ENCODE peak calls at places on chromosomes 1 and 21, in four cellular contexts. K is adrenal gland, L is lower leg skin, P is NB4. G is an unnamed sample.

GRCh38 chr1:67616394-67616985 is 68.5 kb upstream of the GADD45A start:
- DNase-seq in K (no peak), L (no peak), P (no peak), G (no peak)

GRCh38 chr21:37319551-37319950 is 47.0 kb upstream of the DYRK1A start:
- DNase-seq in K (no peak), L (no peak), P (no peak), G (no peak)

GRCh38 chr1:90295534-90295933 is 300.6 kb downstream of the ZNF326 start:
- DNase-seq in K (no peak), L (no peak), P (no peak), G (no peak)

GRCh38 chr1:184425449-184426277 is 38.8 kb downstream of the C1orf21 start:
- DNase-seq in K (peak), L (no peak), P (no peak), G (no peak)

GRCh38 chr21:25133939-25134338 is 473.3 kb downstream of the MRPL39 start:
- DNase-seq in K (no peak), L (no peak), P (no peak), G (no peak)

GRCh38 chr1:24308365-24309015 is 10.7 kb upstream of the GRHL3 start:
- DNase-seq in K (no peak), L (peak), P (no peak), G (no peak)

GRCh38 chr1:202113690-202114300 is 8.9 kb upstream of the GPR37L1 start:
- DNase-seq in K (no peak), L (no peak), P (no peak), G (no peak)

GRCh38 chr1:58573705-58574591 is 3.1 kb downstream of the TACSTD2 start:
- DNase-seq in K (no peak), L (no peak), P (no peak), G (no peak)

GRCh38 chr1:225603538-225604354 is 49.2 kb downstream of the ENAH start:
- DNase-seq in K (no peak), L (no peak), P (peak), G (no peak)

GRCh38 chr1:218463194-218464156 is 118.3 kb downstream of the TGFB2 start:
- DNase-seq in K (peak), L (peak), P (peak), G (no peak)

GRCh38 chr1:116246174-116246573 is 126.9 kb upstream of the ATP1A1 start:
- DNase-seq in K (no peak), L (no peak), P (no peak), G (no peak)

GRCh38 chr1:19765623-19766022 is 34.1 kb downstream of the TMCO4 start:
- DNase-seq in K (peak), L (no peak), P (no peak), G (no peak)

GRCh38 chr21:34017127-34017961 is 56.0 kb upstream of the MRPS6 start:
- DNase-seq in K (no peak), L (no peak), P (no peak), G (no peak)

GRCh38 chr21:34679056-34679455 is 10.3 kb downstream of the CLIC6 start:
- DNase-seq in K (no peak), L (no peak), P (no peak), G (no peak)

GRCh38 chr1:42186172-42186571 is 21.6 kb upstream of the GUCA2A start:
- DNase-seq in K (no peak), L (no peak), P (no peak), G (no peak)

GRCh38 chr1:246608616-246609376 is 42.5 kb downstream of the CNST start:
- DNase-seq in K (peak), L (peak), P (peak), G (peak)

GRCh38 chr1:248243204-248243603 is 12.0 kb downstream of the OR2M4 start:
- DNase-seq in K (peak), L (no peak), P (peak), G (peak)

GRCh38 chr1:162605225-162605927 is 26.9 kb upstream of the DDR2 start:
- DNase-seq in K (no peak), L (no peak), P (no peak), G (no peak)

GRCh38 chr1:52551476-52552235 is 1.2 kb downstream of the TUT4 start:
- DNase-seq in K (peak), L (no peak), P (peak), G (peak)

GRCh38 chr1:243250102-243250501 is 5.0 kb downstream of the CEP170 start:
- DNase-seq in K (no peak), L (no peak), P (no peak), G (no peak)

GRCh38 chr1:235990376-235990795 is 74.5 kb downstream of the NID1 start:
- DNase-seq in K (no peak), L (no peak), P (no peak), G (no peak)

GRCh38 chr1:200242379-200243041 is 167.3 kb downstream of the ZNF281 start:
- DNase-seq in K (peak), L (no peak), P (peak), G (no peak)

GRCh38 chr1:81517987-81518386 is 282.7 kb upstream of the ADGRL2 start:
- DNase-seq in K (no peak), L (no peak), P (no peak), G (no peak)

GRCh38 chr21:24150753-24151152 is 1456.5 kb downstream of the MRPL39 start:
- DNase-seq in K (no peak), L (no peak), P (no peak), G (no peak)

GRCh38 chr1:162284206-162284955 is 92.3 kb downstream of the SPATA46 start:
- DNase-seq in K (peak), L (no peak), P (no peak), G (peak)

GRCh38 chr21:38500073-38500472 is 1.8 kb upstream of the ERG start:
- DNase-seq in K (no peak), L (no peak), P (no peak), G (no peak)

GRCh38 chr21:38910390-38911008 is 104.8 kb downstream of the ETS2 start:
- DNase-seq in K (peak), L (no peak), P (no peak), G (no peak)

GRCh38 chr1:153100241-153100640 is 5.9 kb upstream of the SPRR2E start:
- DNase-seq in K (no peak), L (no peak), P (no peak), G (no peak)

GRCh38 chr1:53585116-53585515 is 125.9 kb downstream of the DMRTB1 start:
- DNase-seq in K (peak), L (peak), P (peak), G (no peak)

DNA sequence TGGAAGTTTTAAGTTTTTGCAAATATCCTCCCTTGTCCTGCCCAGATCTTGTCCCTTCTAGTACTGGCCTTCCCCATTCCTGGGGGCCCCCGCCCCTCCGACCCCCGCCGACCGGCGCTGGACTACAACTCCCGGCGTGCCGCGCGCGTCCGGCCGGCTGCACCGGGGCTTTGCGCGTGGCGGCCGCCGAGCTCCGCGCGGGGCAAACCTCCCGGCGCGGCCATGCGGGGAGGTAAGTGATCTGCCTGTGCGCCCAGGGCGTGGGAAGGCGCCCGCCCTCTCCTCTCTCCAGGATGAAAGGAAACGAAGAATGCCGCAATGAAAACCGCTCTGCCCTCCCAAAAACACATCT is 3.2 kb upstream of the SAMD13 start:
- DNase-seq in K (peak), L (peak), P (peak), G (peak)
- TF ChIP-seq POLR2A in K (peak), L (no peak), P (peak), G (peak)

GRCh38 chr1:16013908-16014258 is 4.0 kb downstream of the HSPB7 start:
- DNase-seq in K (no peak), L (no peak), P (no peak), G (no peak)

GRCh38 chr1:16012590-16013219 is 5.1 kb downstream of the HSPB7 start:
- DNase-seq in K (peak), L (no peak), P (peak), G (peak)

GRCh38 chr1:16011936-16012589 is 5.8 kb downstream of the HSPB7 start:
- DNase-seq in K (no peak), L (no peak), P (no peak), G (no peak)

GRCh38 chr1:16014509-16015482 is 3.0 kb downstream of the HSPB7 start:
- DNase-seq in K (peak), L (peak), P (no peak), G (no peak)

GRCh38 chr1:16013220-16013907 is 4.5 kb downstream of the HSPB7 start:
- DNase-seq in K (peak), L (peak), P (peak), G (peak)
- TF ChIP-seq POLR2A in K (peak), L (no peak), P (no peak), G (no peak)

DNA sequence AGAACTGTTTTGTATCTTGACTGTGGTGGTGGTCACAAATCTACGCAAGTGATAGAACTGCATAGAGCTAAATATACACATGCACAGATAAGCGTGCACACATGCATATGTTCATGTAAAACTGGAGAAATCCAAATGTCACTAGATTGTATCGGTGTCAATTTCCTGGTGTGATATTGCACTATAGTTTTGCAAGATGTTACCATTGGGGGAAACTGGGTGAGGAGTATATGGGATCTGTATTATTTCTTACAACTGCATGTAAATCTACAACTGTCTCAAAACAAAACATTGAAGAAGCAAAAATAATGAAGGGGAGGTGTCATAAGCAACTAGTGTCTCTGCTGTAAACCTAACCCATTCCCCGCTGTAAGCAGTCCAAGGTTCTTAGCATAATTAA is 30.2 kb downstream of the FAM163A start:
- DNase-seq in K (no peak), L (no peak), P (no peak), G (no peak)
- TF ChIP-seq POLR2A in K (no peak), L (no peak), P (no peak), G (no peak)

GRCh38 chr1:65067491-65068201 is 80.4 kb upstream of the AK4 start:
- DNase-seq in K (peak), L (peak), P (peak), G (peak)
- TF ChIP-seq POLR2A in K (peak), L (no peak), P (peak), G (peak)

GRCh38 chr1:204075890-204076837 is 3.2 kb downstream of the SOX13 start:
- DNase-seq in K (no peak), L (no peak), P (no peak), G (no peak)

GRCh38 chr1:204072951-204073836 is at the start of gene SOX13:
- DNase-seq in K (peak), L (peak), P (peak), G (peak)

GRCh38 chr1:204073837-204074273 is 940 bp downstream of the SOX13 start:
- DNase-seq in K (no peak), L (no peak), P (no peak), G (no peak)

GRCh38 chr1:204075116-204075636 is 2.3 kb downstream of the SOX13 start:
- DNase-seq in K (peak), L (no peak), P (no peak), G (no peak)

GRCh38 chr1:204074274-204075115 is 1.6 kb downstream of the SOX13 start:
- DNase-seq in K (peak), L (peak), P (no peak), G (no peak)
- TF ChIP-seq POLR2A in K (peak), L (no peak), P (no peak), G (no peak)

GRCh38 chr1:91402023-91402422 is 2.6 kb downstream of the HFM1 start:
- DNase-seq in K (no peak), L (no peak), P (peak), G (peak)

GRCh38 chr1:91400133-91400725 is 4.4 kb downstream of the HFM1 start:
- DNase-seq in K (no peak), L (no peak), P (no peak), G (no peak)

GRCh38 chr1:91406773-91407389 is 2.2 kb upstream of the HFM1 start:
- DNase-seq in K (no peak), L (no peak), P (peak), G (no peak)

DNA sequence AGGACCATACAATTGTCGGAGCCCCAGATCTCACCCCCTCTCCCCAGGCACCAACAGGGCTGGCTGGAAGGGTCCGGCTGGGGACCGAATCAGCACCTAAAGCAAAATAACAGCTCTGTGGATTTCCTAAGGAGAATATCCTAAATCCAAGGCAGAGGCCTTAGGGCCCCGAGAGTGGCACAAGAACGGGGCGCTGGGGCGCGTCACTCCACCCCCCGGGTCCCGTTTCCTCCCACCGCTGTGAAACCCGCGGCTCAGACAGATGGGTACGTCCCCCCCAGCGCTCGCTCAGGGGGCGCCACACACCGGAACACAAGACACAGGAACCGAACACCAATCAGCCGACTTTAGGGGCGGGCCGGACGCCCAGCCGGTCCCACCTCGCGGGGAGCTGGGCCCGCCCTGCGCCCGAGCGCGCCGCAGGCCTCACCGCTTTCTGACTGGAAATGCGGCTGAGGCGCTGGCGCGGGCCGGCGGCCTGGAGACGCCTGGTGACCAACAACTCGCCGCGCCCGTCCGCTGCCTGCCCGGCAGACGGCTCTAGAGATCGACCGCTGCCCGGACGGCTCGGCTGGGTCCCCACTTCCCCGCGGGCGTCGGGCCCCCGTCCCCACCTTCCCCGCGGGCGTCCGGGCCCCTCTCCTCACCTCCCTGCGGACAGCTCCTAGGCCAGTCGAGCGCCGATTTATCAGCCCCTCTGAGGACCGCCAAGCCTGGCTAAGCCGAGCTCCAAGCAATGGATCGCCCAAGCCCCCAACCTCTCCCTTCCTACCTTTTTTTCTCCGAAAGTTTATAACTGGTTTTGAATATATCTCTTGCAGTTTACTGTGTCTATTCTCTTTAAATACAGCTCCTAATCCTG is at the start of gene HFM1:
- DNase-seq in K (peak), L (peak), P (peak), G (peak)
- TF ChIP-seq POLR2A in K (peak), L (no peak), P (peak), G (peak)

GRCh38 chr1:99766378-99766800 is at the start of gene FRRS1:
- DNase-seq in K (peak), L (peak), P (peak), G (peak)
- TF ChIP-seq POLR2A in K (peak), L (no peak), P (peak), G (peak)

GRCh38 chr1:228360533-228361313 is 45.9 kb downstream of the TRIM11 start:
- DNase-seq in K (peak), L (peak), P (no peak), G (no peak)
- TF ChIP-seq POLR2A in K (peak), L (no peak), P (no peak), G (no peak)

GRCh38 chr1:234756857-234757256 is 146.9 kb upstream of the IRF2BP2 start:
- DNase-seq in K (no peak), L (no peak), P (no peak), G (no peak)

GRCh38 chr1:234752927-234753326 is 142.9 kb upstream of the IRF2BP2 start:
- DNase-seq in K (no peak), L (no peak), P (no peak), G (no peak)

GRCh38 chr1:234753979-234754378 is 144.0 kb upstream of the IRF2BP2 start:
- DNase-seq in K (no peak), L (no peak), P (no peak), G (peak)

GRCh38 chr1:234756066-234756783 is 146.2 kb upstream of the IRF2BP2 start:
- DNase-seq in K (no peak), L (no peak), P (peak), G (no peak)

GRCh38 chr1:234755449-234755863 is 145.5 kb upstream of the IRF2BP2 start:
- DNase-seq in K (peak), L (peak), P (peak), G (peak)
- TF ChIP-seq POLR2A in K (no peak), L (no peak), P (no peak), G (peak)

DNA sequence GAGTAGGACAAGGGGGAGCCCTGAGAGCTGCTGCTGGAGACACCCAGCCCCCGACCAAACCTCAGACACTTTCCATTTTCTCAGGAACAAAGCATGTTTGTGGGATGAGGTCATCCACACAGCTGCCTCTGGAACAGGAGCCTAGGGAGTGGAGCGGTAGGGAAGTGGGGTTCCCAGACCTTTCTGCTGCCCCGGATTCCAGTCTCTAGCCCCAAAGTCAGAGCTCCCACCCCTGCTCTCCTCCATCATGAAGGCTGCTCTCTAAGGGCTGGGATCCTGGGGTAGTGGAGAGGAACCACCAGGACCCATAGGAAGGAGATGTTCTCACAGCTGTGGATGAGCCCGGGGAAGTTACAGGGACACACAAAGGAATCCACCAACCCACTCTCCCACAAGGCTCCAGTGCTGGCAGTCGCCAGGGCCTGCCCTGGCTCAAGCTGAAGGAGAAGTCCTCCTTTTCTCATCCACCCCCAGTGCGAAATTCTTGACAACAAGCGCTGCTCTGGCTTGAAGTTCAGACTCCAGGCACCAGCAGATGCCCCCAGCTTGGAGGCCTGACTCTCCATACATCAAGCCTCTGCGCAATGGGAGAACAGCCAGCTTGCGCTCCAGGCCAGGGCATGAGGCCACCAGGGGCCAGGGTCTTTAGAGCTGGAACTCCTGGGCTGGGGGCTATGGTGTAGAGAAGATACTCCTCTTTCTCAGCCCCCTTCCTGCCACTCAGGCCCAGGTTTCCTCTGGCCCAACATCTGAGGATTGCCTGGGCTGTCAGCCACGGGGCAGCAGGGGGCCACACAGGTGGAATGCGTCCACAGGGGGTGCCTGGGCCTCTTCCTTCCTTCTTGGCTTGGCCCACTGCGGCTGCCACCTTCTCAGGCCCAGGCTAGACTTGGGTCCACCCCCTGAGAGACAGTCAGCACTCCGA is 4.5 kb downstream of the FHL3 start:
- DNase-seq in K (peak), L (peak), P (peak), G (no peak)
- TF ChIP-seq POLR2A in K (no peak), L (no peak), P (no peak), G (peak)